ENCODE peak calls at places on chromosome X, in nine cellular contexts. One of them, this sample, is unnamed.

GRCh38 chrX:129750971-129751370 is 12.2 kb downstream of the XPNPEP2 start:
- DNase-seq in suprapubic skin: no peak
- DNase-seq in stomach: no peak
- DNase-seq in K562: no peak
- DNase-seq in A549: no peak
- DNase-seq in sigmoid colon: no peak
- DNase-seq in GM12878: no peak
- DNase-seq in tibial nerve: no peak
- DNase-seq in upper lobe of left lung: no peak
- DNase-seq in this sample: no peak

GRCh38 chrX:39752820-39753219 is 344.9 kb downstream of the BCOR start:
- DNase-seq in stomach: peak; percentile 32
- DNase-seq in sigmoid colon: no peak
- DNase-seq in tibial nerve: no peak
- DNase-seq in K562: no peak
- DNase-seq in A549: no peak
- DNase-seq in GM12878: no peak
- DNase-seq in upper lobe of left lung: no peak
- DNase-seq in suprapubic skin: no peak
- DNase-seq in this sample: peak; percentile 52

GRCh38 chrX:149903889-149904748 is 23.1 kb downstream of the MAGEA8 start:
- DNase-seq in tibial nerve: no peak
- DNase-seq in A549: peak; percentile 3
- DNase-seq in stomach: no peak
- DNase-seq in upper lobe of left lung: no peak
- DNase-seq in sigmoid colon: no peak
- DNase-seq in GM12878: peak; percentile 13
- DNase-seq in suprapubic skin: no peak
- DNase-seq in K562: peak; percentile 65
- DNase-seq in this sample: no peak

GRCh38 chrX:103791233-103791632 is 14.6 kb downstream of the PLP1 start:
- DNase-seq in sigmoid colon: no peak
- DNase-seq in tibial nerve: no peak
- DNase-seq in K562: no peak
- DNase-seq in stomach: no peak
- DNase-seq in upper lobe of left lung: no peak
- DNase-seq in suprapubic skin: no peak
- DNase-seq in GM12878: no peak
- DNase-seq in A549: no peak
- DNase-seq in this sample: no peak

GRCh38 chrX:74656079-74656745 is 41.8 kb upstream of the RLIM start:
- DNase-seq in K562: no peak
- DNase-seq in sigmoid colon: no peak
- DNase-seq in tibial nerve: no peak
- DNase-seq in GM12878: no peak
- DNase-seq in suprapubic skin: no peak
- DNase-seq in upper lobe of left lung: no peak
- DNase-seq in A549: no peak
- DNase-seq in stomach: no peak
- DNase-seq in this sample: no peak

GRCh38 chrX:2647627-2648026 is 43.5 kb upstream of the CD99 start:
- DNase-seq in A549: no peak
- DNase-seq in GM12878: no peak
- DNase-seq in suprapubic skin: no peak
- DNase-seq in stomach: no peak
- DNase-seq in K562: no peak
- DNase-seq in sigmoid colon: no peak
- DNase-seq in upper lobe of left lung: no peak
- DNase-seq in tibial nerve: no peak
- DNase-seq in this sample: no peak

GRCh38 chrX:110228453-110228852 is 89.4 kb downstream of the AMMECR1 start:
- DNase-seq in tibial nerve: no peak
- DNase-seq in sigmoid colon: no peak
- DNase-seq in A549: no peak
- DNase-seq in K562: no peak
- DNase-seq in suprapubic skin: no peak
- DNase-seq in upper lobe of left lung: no peak
- DNase-seq in GM12878: no peak
- DNase-seq in stomach: no peak
- DNase-seq in this sample: no peak

GRCh38 chrX:103404225-103405008 is 28.1 kb downstream of the BEX3 start:
- DNase-seq in suprapubic skin: no peak
- DNase-seq in upper lobe of left lung: peak; percentile 75
- DNase-seq in stomach: peak; percentile 63
- DNase-seq in tibial nerve: peak; percentile 29
- DNase-seq in sigmoid colon: peak; percentile 76
- DNase-seq in A549: peak; percentile 51
- DNase-seq in K562: peak; percentile 61
- DNase-seq in GM12878: peak; percentile 33
- DNase-seq in this sample: peak; percentile 77

GRCh38 chrX:111837226-111837625 is 38.8 kb upstream of the TRPC5OS start:
- DNase-seq in tibial nerve: no peak
- DNase-seq in stomach: no peak
- DNase-seq in sigmoid colon: no peak
- DNase-seq in upper lobe of left lung: no peak
- DNase-seq in A549: no peak
- DNase-seq in GM12878: no peak
- DNase-seq in K562: no peak
- DNase-seq in suprapubic skin: no peak
- DNase-seq in this sample: no peak

GRCh38 chrX:105323951-105324350 is 103.5 kb upstream of the TEX13A start:
- DNase-seq in K562: no peak
- DNase-seq in GM12878: no peak
- DNase-seq in sigmoid colon: no peak
- DNase-seq in stomach: no peak
- DNase-seq in A549: no peak
- DNase-seq in tibial nerve: no peak
- DNase-seq in suprapubic skin: no peak
- DNase-seq in upper lobe of left lung: no peak
- DNase-seq in this sample: no peak

GRCh38 chrX:129523076-129524055 is at the start of gene SMARCA1:
- DNase-seq in upper lobe of left lung: peak; percentile 36
- DNase-seq in tibial nerve: peak; percentile 11
- DNase-seq in stomach: peak; percentile 39
- DNase-seq in sigmoid colon: peak; percentile 86
- DNase-seq in GM12878: no peak
- DNase-seq in K562: peak; percentile 24
- DNase-seq in suprapubic skin: peak; percentile 68
- DNase-seq in A549: peak; percentile 67
- DNase-seq in this sample: peak; percentile 75

GRCh38 chrX:99468993-99469392 is 941.1 kb downstream of the PCDH19 start:
- DNase-seq in tibial nerve: no peak
- DNase-seq in suprapubic skin: no peak
- DNase-seq in sigmoid colon: no peak
- DNase-seq in stomach: no peak
- DNase-seq in upper lobe of left lung: no peak
- DNase-seq in K562: no peak
- DNase-seq in GM12878: no peak
- DNase-seq in A549: no peak
- DNase-seq in this sample: no peak

GRCh38 chrX:19774905-19775304 is 112.5 kb downstream of the SH3KBP1 start:
- DNase-seq in GM12878: no peak
- DNase-seq in upper lobe of left lung: no peak
- DNase-seq in A549: no peak
- DNase-seq in K562: no peak
- DNase-seq in tibial nerve: no peak
- DNase-seq in suprapubic skin: no peak
- DNase-seq in stomach: no peak
- DNase-seq in sigmoid colon: no peak
- DNase-seq in this sample: no peak

GRCh38 chrX:21666679-21667078 is 8.5 kb upstream of the KLHL34 start:
- DNase-seq in K562: no peak
- DNase-seq in A549: no peak
- DNase-seq in sigmoid colon: no peak
- DNase-seq in stomach: no peak
- DNase-seq in suprapubic skin: no peak
- DNase-seq in tibial nerve: no peak
- DNase-seq in GM12878: no peak
- DNase-seq in upper lobe of left lung: no peak
- DNase-seq in this sample: no peak

GRCh38 chrX:1906028-1906427 is 291.2 kb downstream of the ASMT start:
- DNase-seq in sigmoid colon: no peak
- DNase-seq in stomach: no peak
- DNase-seq in GM12878: no peak
- DNase-seq in tibial nerve: no peak
- DNase-seq in A549: no peak
- DNase-seq in suprapubic skin: no peak
- DNase-seq in upper lobe of left lung: no peak
- DNase-seq in K562: no peak
- DNase-seq in this sample: no peak

GRCh38 chrX:114903618-114904017 is 113.8 kb downstream of the IL13RA2 start:
- DNase-seq in GM12878: no peak
- DNase-seq in tibial nerve: no peak
- DNase-seq in A549: no peak
- DNase-seq in stomach: no peak
- DNase-seq in upper lobe of left lung: no peak
- DNase-seq in K562: no peak
- DNase-seq in suprapubic skin: no peak
- DNase-seq in sigmoid colon: no peak
- DNase-seq in this sample: no peak

GRCh38 chrX:129510331-129510730 is 13.0 kb downstream of the SMARCA1 start:
- DNase-seq in A549: no peak
- DNase-seq in sigmoid colon: no peak
- DNase-seq in suprapubic skin: no peak
- DNase-seq in K562: no peak
- DNase-seq in stomach: no peak
- DNase-seq in upper lobe of left lung: no peak
- DNase-seq in tibial nerve: no peak
- DNase-seq in GM12878: no peak
- DNase-seq in this sample: no peak

GRCh38 chrX:130216312-130216711 is 44.5 kb downstream of the RAB33A start:
- DNase-seq in tibial nerve: no peak
- DNase-seq in K562: peak; percentile 6
- DNase-seq in suprapubic skin: no peak
- DNase-seq in stomach: no peak
- DNase-seq in upper lobe of left lung: no peak
- DNase-seq in sigmoid colon: no peak
- DNase-seq in GM12878: no peak
- DNase-seq in A549: no peak
- DNase-seq in this sample: no peak

GRCh38 chrX:51459125-51459524 is 37.3 kb downstream of the NUDT11 start:
- DNase-seq in suprapubic skin: no peak
- DNase-seq in upper lobe of left lung: no peak
- DNase-seq in A549: no peak
- DNase-seq in sigmoid colon: no peak
- DNase-seq in K562: peak; percentile 5
- DNase-seq in stomach: no peak
- DNase-seq in tibial nerve: no peak
- DNase-seq in GM12878: no peak
- DNase-seq in this sample: no peak

GRCh38 chrX:96621811-96622210 is 62.8 kb upstream of the DIAPH2 start:
- DNase-seq in sigmoid colon: no peak
- DNase-seq in suprapubic skin: no peak
- DNase-seq in upper lobe of left lung: no peak
- DNase-seq in A549: no peak
- DNase-seq in K562: no peak
- DNase-seq in GM12878: no peak
- DNase-seq in tibial nerve: no peak
- DNase-seq in stomach: no peak
- DNase-seq in this sample: no peak
- TF ChIP-seq EP300 in sigmoid colon: no peak
- TF ChIP-seq EP300 in suprapubic skin: no peak
- TF ChIP-seq EP300 in upper lobe of left lung: no peak
- TF ChIP-seq EP300 in A549: no peak
- TF ChIP-seq EP300 in K562: no peak
- TF ChIP-seq EP300 in GM12878: no peak
- TF ChIP-seq EP300 in tibial nerve: no peak
- TF ChIP-seq EP300 in stomach: no peak
- TF ChIP-seq EP300 in this sample: no peak

DNA sequence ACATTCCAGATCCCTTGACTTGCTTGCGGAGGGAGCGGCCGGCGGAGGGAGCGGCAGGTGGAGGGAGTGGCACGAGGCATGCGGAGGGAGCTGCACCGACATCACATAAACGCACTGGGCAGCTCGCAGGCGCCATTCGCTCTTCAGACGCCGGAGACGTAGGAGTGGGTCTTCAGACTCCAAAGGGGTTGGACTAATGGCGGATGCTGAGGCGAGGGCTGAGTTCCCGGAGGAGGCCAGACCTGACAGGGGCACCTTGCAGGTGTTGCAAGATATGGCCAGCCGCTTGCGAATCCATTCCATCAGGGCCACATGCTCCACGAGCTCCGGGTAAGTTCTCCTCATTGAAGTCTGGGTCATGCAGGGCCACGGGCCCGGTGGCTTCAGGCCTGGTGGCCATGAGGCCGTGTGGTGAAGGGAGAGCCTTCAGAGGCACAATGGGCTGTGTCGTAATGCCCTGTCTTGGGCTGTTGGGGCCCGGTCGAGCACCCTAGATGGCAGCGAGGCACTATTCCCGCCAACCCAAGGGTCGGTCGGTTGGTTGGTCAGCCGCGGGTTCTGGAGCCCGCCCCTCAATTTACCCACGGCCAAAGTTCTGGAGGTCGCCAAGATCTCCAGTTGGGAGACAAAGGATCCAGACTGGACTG is at the start of gene TKTL1:
- DNase-seq in A549: no peak
- DNase-seq in stomach: no peak
- DNase-seq in sigmoid colon: no peak
- DNase-seq in upper lobe of left lung: no peak
- DNase-seq in tibial nerve: no peak
- DNase-seq in suprapubic skin: no peak
- DNase-seq in GM12878: no peak
- DNase-seq in K562: no peak
- DNase-seq in this sample: no peak
- TF ChIP-seq POLR2A in A549: no peak
- TF ChIP-seq POLR2A in stomach: no peak
- TF ChIP-seq POLR2A in sigmoid colon: no peak
- TF ChIP-seq POLR2A in upper lobe of left lung: no peak
- TF ChIP-seq POLR2A in tibial nerve: no peak
- TF ChIP-seq POLR2A in suprapubic skin: no peak
- TF ChIP-seq POLR2A in GM12878: no peak
- TF ChIP-seq POLR2A in K562: no peak
- TF ChIP-seq POLR2A in this sample: no peak

GRCh38 chrX:17592117-17592516 is 145.2 kb upstream of the SCML1 start:
- DNase-seq in sigmoid colon: no peak
- DNase-seq in upper lobe of left lung: no peak
- DNase-seq in tibial nerve: no peak
- DNase-seq in A549: no peak
- DNase-seq in K562: no peak
- DNase-seq in stomach: no peak
- DNase-seq in GM12878: no peak
- DNase-seq in suprapubic skin: no peak
- DNase-seq in this sample: no peak
- H3K4me3 ChIP-seq in sigmoid colon: no peak overlapping the region
- H3K4me3 ChIP-seq in upper lobe of left lung: no peak overlapping the region
- H3K4me3 ChIP-seq in tibial nerve: no peak overlapping the region
- H3K4me3 ChIP-seq in A549: no peak overlapping the region
- H3K4me3 ChIP-seq in K562: no peak overlapping the region
- H3K4me3 ChIP-seq in stomach: no peak overlapping the region
- H3K4me3 ChIP-seq in GM12878: no peak overlapping the region
- H3K4me3 ChIP-seq in suprapubic skin: no peak overlapping the region
- H3K4me3 ChIP-seq in this sample: no peak overlapping the region

DNA sequence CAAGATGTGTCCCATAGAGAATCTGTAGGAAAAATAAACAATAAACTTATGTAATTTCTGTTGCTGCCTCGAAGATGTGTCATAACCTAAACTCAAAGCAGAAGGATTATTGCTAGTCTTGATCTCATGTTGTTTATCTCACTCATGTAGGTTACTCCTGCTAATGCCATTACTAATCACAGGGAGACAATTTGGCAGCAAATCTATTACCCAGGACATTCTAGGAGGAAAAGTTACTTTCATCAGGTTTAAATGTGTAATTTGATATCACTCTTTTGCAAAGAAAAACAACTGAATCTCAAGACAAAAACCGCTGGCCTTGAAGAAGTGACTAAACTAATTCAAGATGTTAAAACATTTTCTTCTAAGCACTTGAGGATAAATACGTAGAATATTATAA is 34.0 kb downstream of the LDOC1 start:
- DNase-seq in K562: no peak
- DNase-seq in GM12878: no peak
- DNase-seq in upper lobe of left lung: no peak
- DNase-seq in tibial nerve: no peak
- DNase-seq in A549: no peak
- DNase-seq in suprapubic skin: no peak
- DNase-seq in stomach: no peak
- DNase-seq in sigmoid colon: no peak
- DNase-seq in this sample: no peak
- TF ChIP-seq EP300 in K562: no peak
- TF ChIP-seq EP300 in GM12878: no peak
- TF ChIP-seq EP300 in upper lobe of left lung: no peak
- TF ChIP-seq EP300 in tibial nerve: no peak
- TF ChIP-seq EP300 in A549: no peak
- TF ChIP-seq EP300 in suprapubic skin: no peak
- TF ChIP-seq EP300 in stomach: no peak
- TF ChIP-seq EP300 in sigmoid colon: no peak
- TF ChIP-seq EP300 in this sample: no peak